ENCODE peak calls at places on chromosomes 12 and 14, in five cellular contexts. B, X, J, T and V are unnamed samples.

GRCh38 chr12:65533177-65533883 is 254.8 kb downstream of the MSRB3 start:
- DNase-seq in B (no peak), X (peak; percentile 52), J (peak; percentile 78), T (no peak), V (peak; percentile 79)

GRCh38 chr14:71354801-71355200 is 447.5 kb downstream of the PCNX1 start:
- DNase-seq in B (no peak), X (peak; percentile 33), J (peak; percentile 8), T (peak; percentile 47), V (no peak)

GRCh38 chr12:262817-263216 is at the start of gene SLC6A13:
- DNase-seq in B (no peak), X (no peak), J (no peak), T (peak; percentile 27), V (no peak)

GRCh38 chr12:131045705-131046460 is 92.2 kb downstream of the ADGRD1 start:
- DNase-seq in B (no peak), X (no peak), J (no peak), T (no peak), V (no peak)

GRCh38 chr14:104428333-104428851 is 151.2 kb upstream of the C14orf180 start:
- DNase-seq in B (no peak), X (no peak), J (no peak), T (no peak), V (no peak)

GRCh38 chr14:60646202-60646886 is 2.9 kb downstream of the SIX1 start:
- DNase-seq in B (no peak), X (no peak), J (peak; percentile 56), T (peak; percentile 51), V (no peak)

GRCh38 chr12:104682790-104683279 is 226.1 kb downstream of the CHST11 start:
- DNase-seq in B (peak; percentile 82), X (no peak), J (no peak), T (no peak), V (no peak)

GRCh38 chr14:32250681-32251080 is 47.6 kb upstream of the RNU6-8 start:
- DNase-seq in B (no peak), X (no peak), J (no peak), T (no peak), V (no peak)

GRCh38 chr12:60494249-60494648 is 898.4 kb downstream of the SLC16A7 start:
- DNase-seq in B (no peak), X (peak; percentile 63), J (peak; percentile 74), T (peak; percentile 40), V (peak; percentile 52)

GRCh38 chr12:43964966-43965365 is 129.1 kb downstream of the TMEM117 start:
- DNase-seq in B (no peak), X (peak; percentile 69), J (peak; percentile 63), T (no peak), V (peak; percentile 5)

GRCh38 chr12:55932546-55932919 is 1.6 kb downstream of the DGKA start:
- DNase-seq in B (peak; percentile 74), X (peak; percentile 33), J (peak; percentile 50), T (no peak), V (no peak)

GRCh38 chr14:96424104-96424989 is 32.4 kb downstream of the AK7 start:
- DNase-seq in B (peak; percentile 24), X (peak; percentile 74), J (peak; percentile 83), T (peak; percentile 85), V (peak; percentile 79)

GRCh38 chr14:65940056-65940735 is 527.7 kb downstream of the FUT8 start:
- DNase-seq in B (no peak), X (no peak), J (no peak), T (peak; percentile 41), V (peak; percentile 10)

GRCh38 chr12:84767079-84767478 is 145.5 kb downstream of the SLC6A15 start:
- DNase-seq in B (no peak), X (no peak), J (no peak), T (no peak), V (no peak)

GRCh38 chr12:55972045-55972843 is 1.6 kb upstream of the RAB5B start:
- DNase-seq in B (no peak), X (peak; percentile 84), J (peak; percentile 58), T (no peak), V (peak; percentile 81)

GRCh38 chr12:116233669-116234068 is 43.8 kb downstream of the MED13L start:
- DNase-seq in B (no peak), X (peak; percentile 62), J (no peak), T (no peak), V (no peak)

GRCh38 chr12:13248956-13249355 is 52.4 kb downstream of the EMP1 start:
- DNase-seq in B (no peak), X (no peak), J (no peak), T (no peak), V (no peak)

GRCh38 chr12:88643685-88644084 is 63.4 kb upstream of the KITLG start:
- DNase-seq in B (no peak), X (peak; percentile 28), J (peak; percentile 46), T (no peak), V (peak; percentile 20)

GRCh38 chr14:64960762-64961276 is 11.3 kb downstream of the RAB15 start:
- DNase-seq in B (no peak), X (no peak), J (no peak), T (peak; percentile 51), V (no peak)

GRCh38 chr14:100283984-100284881 is 22.0 kb downstream of the SLC25A29 start:
- DNase-seq in B (no peak), X (no peak), J (no peak), T (no peak), V (no peak)

GRCh38 chr12:110577717-110578521 is 5.2 kb downstream of the PPTC7 start:
- DNase-seq in B (peak; percentile 34), X (peak; percentile 88), J (peak; percentile 91), T (no peak), V (peak; percentile 82)

GRCh38 chr12:100128509-100128908 is 14.2 kb downstream of the BLTP3B start:
- DNase-seq in B (no peak), X (peak; percentile 41), J (peak; percentile 59), T (peak; percentile 55), V (peak; percentile 77)

GRCh38 chr12:47741340-47741703 is 16.0 kb upstream of the ENDOU start:
- DNase-seq in B (peak; percentile 82), X (no peak), J (peak; percentile 12), T (no peak), V (no peak)

GRCh38 chr12:50718760-50719159 is 45.1 kb upstream of the ATF1 start:
- DNase-seq in B (no peak), X (no peak), J (no peak), T (no peak), V (no peak)

GRCh38 chr12:89357297-89357730 is 5.0 kb upstream of the DUSP6 start:
- DNase-seq in B (no peak), X (no peak), J (no peak), T (peak; percentile 54), V (no peak)

GRCh38 chr12:27034607-27035293 is 12.4 kb downstream of the MED21 start:
- DNase-seq in B (no peak), X (no peak), J (no peak), T (no peak), V (peak; percentile 24)

GRCh38 chr12:55072093-55072492 is 52.3 kb downstream of the NEUROD4 start:
- DNase-seq in B (peak; percentile 82), X (no peak), J (peak; percentile 3), T (peak; percentile 79), V (no peak)

GRCh38 chr12:93022603-93023340 is 93.7 kb upstream of the EEA1 start:
- DNase-seq in B (no peak), X (peak; percentile 41), J (peak; percentile 42), T (no peak), V (peak; percentile 53)

GRCh38 chr14:28629328-28630004 is 137.1 kb upstream of the FOXG1 start:
- DNase-seq in B (no peak), X (no peak), J (no peak), T (no peak), V (no peak)

GRCh38 chr14:70047598-70048312 is 141.0 kb downstream of the SLC8A3 start:
- DNase-seq in B (no peak), X (no peak), J (no peak), T (no peak), V (no peak)

GRCh38 chr14:102087762-102088011 is 843 bp upstream of the HSP90AA1 start:
- DNase-seq in B (no peak), X (no peak), J (no peak), T (no peak), V (no peak)

GRCh38 chr14:102085503-102085902 is 1.3 kb downstream of the HSP90AA1 start:
- DNase-seq in B (no peak), X (no peak), J (no peak), T (no peak), V (no peak)

GRCh38 chr14:102088012-102088792 is 1.4 kb upstream of the HSP90AA1 start:
- DNase-seq in B (peak; percentile 42), X (no peak), J (no peak), T (peak; percentile 48), V (peak; percentile 62)

GRCh38 chr14:102086346-102086971 is 385 bp downstream of the HSP90AA1 start:
- DNase-seq in B (peak; percentile 80), X (peak; percentile 68), J (peak; percentile 74), T (no peak), V (peak; percentile 82)

GRCh38 chr14:102086972-102087761 is at the start of gene HSP90AA1:
- DNase-seq in B (peak; percentile 91), X (peak; percentile 88), J (peak; percentile 90), T (peak; percentile 98), V (peak; percentile 90)
- TF ChIP-seq CTCF in B (no peak), X (peak; percentile 14), J (peak; percentile 27), T (no peak), V (peak; percentile 20)

DNA sequence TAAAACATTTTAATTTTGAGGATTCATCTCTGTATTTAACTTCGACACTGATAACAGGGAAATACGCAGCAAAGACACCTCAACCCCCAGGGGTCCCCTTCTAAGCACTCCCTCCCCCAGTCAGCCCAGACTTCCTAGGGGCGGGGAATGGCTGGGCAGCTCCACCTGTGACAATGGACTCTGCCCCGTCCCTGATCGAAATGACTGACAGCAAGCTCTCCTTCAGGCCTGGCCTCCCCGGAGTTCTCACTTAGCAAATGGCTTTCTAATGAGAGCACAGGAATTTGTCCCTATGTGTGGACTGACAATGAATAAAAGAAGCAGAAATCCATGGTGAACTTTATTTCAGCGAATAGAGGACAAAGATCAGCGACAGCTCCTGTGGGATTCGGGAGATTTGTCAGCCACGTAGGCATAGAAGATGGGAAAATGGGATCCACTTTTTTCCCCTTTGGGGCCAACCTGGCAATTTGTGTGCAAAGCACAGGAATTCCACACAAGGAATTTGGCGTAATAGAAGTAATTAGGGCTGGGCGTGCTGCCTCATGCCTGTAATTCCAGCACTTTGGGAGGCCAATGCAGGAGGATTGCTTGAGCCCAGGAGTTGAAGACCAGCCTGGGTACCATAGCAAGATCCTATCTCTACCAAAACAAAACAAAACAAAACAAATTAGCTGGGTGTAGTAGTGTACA is 63.8 kb downstream of the TNFAIP2 start:
- DNase-seq in B (no peak), X (no peak), J (no peak), T (peak; percentile 72), V (no peak)
- H3K4me3 ChIP-seq in B (no peak overlapping the region), X (no peak overlapping the region), J (no peak overlapping the region), T (no peak overlapping the region), V (no peak overlapping the region)

GRCh38 chr14:88551936-88552565 is 2.8 kb downstream of the PTPN21 start:
- DNase-seq in B (no peak), X (peak; percentile 19), J (peak; percentile 20), T (peak; percentile 43), V (peak; percentile 46)

GRCh38 chr14:88552859-88553258 is 1.9 kb downstream of the PTPN21 start:
- DNase-seq in B (no peak), X (no peak), J (no peak), T (no peak), V (no peak)

GRCh38 chr14:88553886-88554457 is 835 bp downstream of the PTPN21 start:
- DNase-seq in B (no peak), X (peak; percentile 8), J (peak; percentile 34), T (no peak), V (peak; percentile 28)

GRCh38 chr14:88556581-88556980 is 1.8 kb upstream of the PTPN21 start:
- DNase-seq in B (no peak), X (peak; percentile 25), J (no peak), T (no peak), V (no peak)

GRCh38 chr14:88554458-88555286 is at the start of gene PTPN21:
- DNase-seq in B (no peak), X (peak; percentile 64), J (peak; percentile 53), T (peak; percentile 90), V (peak; percentile 65)
- TF ChIP-seq CTCF in B (no peak), X (peak; percentile 4), J (no peak), T (no peak), V (no peak)

GRCh38 chr14:52032196-52032865 is 36.5 kb downstream of the NID2 start:
- DNase-seq in B (no peak), X (no peak), J (no peak), T (no peak), V (peak; percentile 56)
- H3K4me3 ChIP-seq in B (no peak overlapping the region), X (no peak overlapping the region), J (no peak overlapping the region), T (no peak overlapping the region), V (no peak overlapping the region)